ENCODE peak calls at places on chromosomes 12 and 14, in four cellular contexts. One of them, this sample, is unnamed.

GRCh38 chr14:99947695-99948094 is 117.5 kb upstream of the EVL start:
- DNase-seq in astrocyte of the spinal cord: no peak
- DNase-seq in lung: no peak
- DNase-seq in Peyer's patch: no peak
- DNase-seq in this sample: no peak

GRCh38 chr14:68692916-68693771 is 99.7 kb downstream of the ZFP36L1 start:
- DNase-seq in lung: no peak
- DNase-seq in astrocyte of the spinal cord: peak; percentile 66
- DNase-seq in Peyer's patch: peak; percentile 43
- DNase-seq in this sample: peak; percentile 36

GRCh38 chr14:35533357-35534129 is 421 bp upstream of the INSM2 start:
- DNase-seq in Peyer's patch: peak; percentile 66
- DNase-seq in astrocyte of the spinal cord: peak; percentile 45
- DNase-seq in lung: peak; percentile 30
- DNase-seq in this sample: peak; percentile 83

GRCh38 chr12:74066476-74066875 is 471.2 kb upstream of the ATXN7L3B start:
- DNase-seq in Peyer's patch: no peak
- DNase-seq in lung: no peak
- DNase-seq in astrocyte of the spinal cord: no peak
- DNase-seq in this sample: no peak

GRCh38 chr14:82309199-82309598 is 775.5 kb upstream of the SEL1L start:
- DNase-seq in astrocyte of the spinal cord: no peak
- DNase-seq in lung: no peak
- DNase-seq in Peyer's patch: no peak
- DNase-seq in this sample: no peak

GRCh38 chr12:77058740-77059139 is 6.6 kb downstream of the E2F7 start:
- DNase-seq in lung: no peak
- DNase-seq in astrocyte of the spinal cord: peak; percentile 59
- DNase-seq in Peyer's patch: no peak
- DNase-seq in this sample: no peak

GRCh38 chr14:39383026-39383626 is 49.1 kb downstream of the FBXO33 start:
- DNase-seq in Peyer's patch: no peak
- DNase-seq in astrocyte of the spinal cord: no peak
- DNase-seq in lung: no peak
- DNase-seq in this sample: no peak

GRCh38 chr12:109696485-109697269 is 16.9 kb upstream of the FAM222A start:
- DNase-seq in lung: no peak
- DNase-seq in Peyer's patch: no peak
- DNase-seq in astrocyte of the spinal cord: peak; percentile 15
- DNase-seq in this sample: no peak

GRCh38 chr14:51869426-51870113 is 9.2 kb downstream of the GNG2 start:
- DNase-seq in lung: no peak
- DNase-seq in astrocyte of the spinal cord: no peak
- DNase-seq in Peyer's patch: no peak
- DNase-seq in this sample: no peak

GRCh38 chr12:93135286-93136239 is 206.5 kb upstream of the EEA1 start:
- DNase-seq in astrocyte of the spinal cord: peak; percentile 73
- DNase-seq in lung: no peak
- DNase-seq in Peyer's patch: no peak
- DNase-seq in this sample: no peak

GRCh38 chr12:120625557-120626419 is 14.6 kb upstream of the CABP1 start:
- DNase-seq in lung: no peak
- DNase-seq in astrocyte of the spinal cord: no peak
- DNase-seq in Peyer's patch: no peak
- DNase-seq in this sample: no peak

GRCh38 chr12:62601765-62602444 is 135.3 kb downstream of the MON2 start:
- DNase-seq in lung: no peak
- DNase-seq in Peyer's patch: no peak
- DNase-seq in astrocyte of the spinal cord: no peak
- DNase-seq in this sample: no peak

GRCh38 chr14:61889914-61890351 is 127.7 kb downstream of the SNAPC1 start:
- DNase-seq in lung: no peak
- DNase-seq in Peyer's patch: no peak
- DNase-seq in astrocyte of the spinal cord: no peak
- DNase-seq in this sample: no peak

GRCh38 chr12:32533971-32534590 is 134.7 kb downstream of the FGD4 start:
- DNase-seq in astrocyte of the spinal cord: peak; percentile 95
- DNase-seq in lung: peak; percentile 53
- DNase-seq in Peyer's patch: peak; percentile 88
- DNase-seq in this sample: peak; percentile 73

GRCh38 chr14:26525057-26525456 is 72.8 kb downstream of the NOVA1 start:
- DNase-seq in Peyer's patch: no peak
- DNase-seq in lung: no peak
- DNase-seq in astrocyte of the spinal cord: peak; percentile 16
- DNase-seq in this sample: no peak

GRCh38 chr14:105065280-105066228 is at the start of gene GPR132:
- DNase-seq in lung: peak; percentile 67
- DNase-seq in Peyer's patch: peak; percentile 96
- DNase-seq in astrocyte of the spinal cord: no peak
- DNase-seq in this sample: peak; percentile 78

GRCh38 chr12:65728913-65729793 is 95.1 kb upstream of the HMGA2 start:
- DNase-seq in Peyer's patch: no peak
- DNase-seq in lung: no peak
- DNase-seq in astrocyte of the spinal cord: peak; percentile 41
- DNase-seq in this sample: no peak

GRCh38 chr14:58288106-58288792 is 10.1 kb upstream of the ARID4A start:
- DNase-seq in lung: no peak
- DNase-seq in Peyer's patch: no peak
- DNase-seq in astrocyte of the spinal cord: no peak
- DNase-seq in this sample: no peak

GRCh38 chr12:100987552-100988277 is 193.1 kb downstream of the ANO4 start:
- DNase-seq in lung: no peak
- DNase-seq in astrocyte of the spinal cord: peak; percentile 54
- DNase-seq in Peyer's patch: no peak
- DNase-seq in this sample: peak; percentile 59

GRCh38 chr14:36652542-36653201 is 9.0 kb upstream of the PAX9 start:
- DNase-seq in lung: no peak
- DNase-seq in Peyer's patch: no peak
- DNase-seq in astrocyte of the spinal cord: no peak
- DNase-seq in this sample: no peak

GRCh38 chr14:36646664-36647416 is 14.8 kb upstream of the PAX9 start:
- DNase-seq in lung: no peak
- DNase-seq in Peyer's patch: no peak
- DNase-seq in astrocyte of the spinal cord: no peak
- DNase-seq in this sample: peak; percentile 89

GRCh38 chr14:36647417-36647826 is 14.2 kb upstream of the PAX9 start:
- DNase-seq in lung: no peak
- DNase-seq in astrocyte of the spinal cord: no peak
- DNase-seq in Peyer's patch: no peak
- DNase-seq in this sample: no peak

GRCh38 chr14:36649872-36650650 is 11.6 kb upstream of the PAX9 start:
- DNase-seq in Peyer's patch: no peak
- DNase-seq in lung: no peak
- DNase-seq in astrocyte of the spinal cord: no peak
- DNase-seq in this sample: no peak

GRCh38 chr14:36647827-36648753 is 13.6 kb upstream of the PAX9 start:
- DNase-seq in astrocyte of the spinal cord: peak; percentile 55
- DNase-seq in Peyer's patch: no peak
- DNase-seq in lung: no peak
- DNase-seq in this sample: peak; percentile 78
- H3K4me3 ChIP-seq in astrocyte of the spinal cord: peak overlapping the region; percentile 38
- H3K4me3 ChIP-seq in Peyer's patch: no peak overlapping the region
- H3K4me3 ChIP-seq in lung: peak overlapping the region; percentile 40
- H3K4me3 ChIP-seq in this sample: no peak overlapping the region

DNA sequence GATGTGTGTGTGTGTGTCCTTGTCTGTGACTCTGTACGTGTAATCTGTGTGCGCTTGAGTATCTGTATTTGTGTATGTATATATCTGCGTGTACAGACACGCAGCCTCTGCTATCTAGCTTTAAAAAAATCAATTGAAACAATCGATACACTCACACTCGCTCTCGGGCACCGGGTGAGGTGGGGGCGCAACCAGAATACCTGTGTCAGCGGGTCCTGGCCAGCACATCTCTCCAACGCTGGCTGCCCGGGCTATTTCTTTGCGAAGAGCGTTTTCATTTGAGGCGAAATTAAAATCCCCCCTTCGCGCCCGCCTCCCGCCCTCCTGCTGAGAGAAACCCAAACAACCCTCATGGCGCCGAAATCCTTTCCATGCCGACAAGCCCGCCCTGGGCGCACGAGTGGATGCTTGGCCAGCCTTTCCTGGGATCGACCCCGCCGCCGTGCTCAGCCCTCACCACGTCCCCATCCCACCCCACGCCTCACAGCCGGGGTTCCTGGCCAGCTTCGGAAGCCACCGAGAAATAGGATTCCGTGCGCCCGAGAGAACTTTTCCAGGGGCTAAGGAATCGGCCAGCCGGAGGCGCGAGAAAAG is 1.2 kb downstream of the ZDHHC22 start:
- DNase-seq in astrocyte of the spinal cord: no peak
- DNase-seq in Peyer's patch: no peak
- DNase-seq in lung: no peak
- DNase-seq in this sample: no peak
- H3K4me3 ChIP-seq in astrocyte of the spinal cord: no peak overlapping the region
- H3K4me3 ChIP-seq in Peyer's patch: peak overlapping the region; percentile 34
- H3K4me3 ChIP-seq in lung: no peak overlapping the region
- H3K4me3 ChIP-seq in this sample: no peak overlapping the region

GRCh38 chr12:64082866-64083268 is 139.2 kb downstream of the KICS2 start:
- DNase-seq in Peyer's patch: no peak
- DNase-seq in lung: no peak
- DNase-seq in astrocyte of the spinal cord: no peak
- DNase-seq in this sample: no peak

GRCh38 chr12:64085996-64086395 is 136.1 kb downstream of the KICS2 start:
- DNase-seq in Peyer's patch: no peak
- DNase-seq in astrocyte of the spinal cord: no peak
- DNase-seq in lung: no peak
- DNase-seq in this sample: no peak

GRCh38 chr12:64081020-64081419 is 141.1 kb downstream of the KICS2 start:
- DNase-seq in astrocyte of the spinal cord: no peak
- DNase-seq in Peyer's patch: no peak
- DNase-seq in lung: no peak
- DNase-seq in this sample: no peak

GRCh38 chr12:64085154-64085553 is 136.9 kb downstream of the KICS2 start:
- DNase-seq in Peyer's patch: no peak
- DNase-seq in astrocyte of the spinal cord: no peak
- DNase-seq in lung: no peak
- DNase-seq in this sample: no peak

DNA sequence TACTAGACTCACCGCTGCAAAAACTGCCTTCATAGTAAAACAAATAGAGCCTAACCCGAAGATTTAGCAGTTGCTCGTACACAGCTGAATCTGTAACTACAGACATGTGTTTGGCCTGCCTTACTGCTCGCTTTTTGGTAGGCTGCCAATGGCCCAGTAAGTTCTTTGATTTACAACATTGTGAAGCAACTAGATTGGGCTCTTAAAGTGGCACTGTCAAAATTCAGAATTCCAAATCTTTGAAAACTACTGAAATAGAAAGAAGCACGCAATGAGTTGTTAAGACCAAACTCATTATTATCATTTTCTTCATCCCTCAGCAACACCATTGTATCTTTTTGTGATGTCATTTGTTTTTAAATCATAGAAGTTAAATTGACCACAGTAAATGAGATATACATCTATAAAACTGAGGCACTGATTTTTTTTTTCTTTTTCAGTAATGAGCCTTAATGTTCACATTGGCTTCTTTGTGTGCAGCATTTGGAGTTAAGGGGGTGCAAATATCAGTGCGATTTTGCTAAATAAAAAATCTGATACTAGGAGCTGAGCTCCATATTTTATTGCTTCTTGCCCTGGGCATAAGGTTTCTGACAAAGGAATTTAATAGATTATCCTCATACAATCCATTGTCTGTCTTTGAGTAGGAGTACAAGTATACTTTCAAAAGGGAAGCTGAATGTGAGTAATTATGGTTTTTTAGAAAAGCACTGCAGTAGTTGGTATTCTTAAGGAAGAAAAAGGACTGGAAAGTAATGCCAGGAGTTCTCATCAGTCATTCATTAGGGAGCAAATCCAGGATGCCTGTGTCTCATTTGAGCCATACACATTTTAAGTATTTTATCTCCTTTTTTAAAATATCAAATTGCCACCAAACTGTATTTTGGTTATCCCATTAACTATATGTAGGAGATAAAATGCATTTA is 138.5 kb downstream of the KICS2 start:
- DNase-seq in Peyer's patch: peak; percentile 67
- DNase-seq in astrocyte of the spinal cord: peak; percentile 91
- DNase-seq in lung: peak; percentile 75
- DNase-seq in this sample: peak; percentile 84
- H3K4me3 ChIP-seq in Peyer's patch: no peak overlapping the region
- H3K4me3 ChIP-seq in astrocyte of the spinal cord: no peak overlapping the region
- H3K4me3 ChIP-seq in lung: no peak overlapping the region
- H3K4me3 ChIP-seq in this sample: no peak overlapping the region

DNA sequence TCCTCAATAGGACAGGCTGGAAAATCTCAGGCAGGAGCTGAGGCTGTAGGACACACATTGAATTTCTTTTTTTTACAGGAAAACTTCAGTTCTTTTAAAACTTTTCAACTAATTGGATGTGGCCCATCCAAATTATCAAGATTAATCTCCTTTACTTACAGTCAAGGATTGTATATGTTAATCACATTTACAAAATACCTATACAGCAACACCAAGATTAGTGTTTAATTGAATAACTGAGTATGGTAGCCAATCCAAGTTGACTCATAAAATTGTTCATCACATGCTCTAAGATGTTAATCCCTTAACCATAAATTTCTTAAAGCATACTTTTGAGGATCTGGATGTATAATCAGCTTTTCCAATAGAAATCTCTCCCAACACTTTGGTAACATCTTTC is 236.1 kb upstream of the DCN start:
- DNase-seq in lung: no peak
- DNase-seq in astrocyte of the spinal cord: no peak
- DNase-seq in Peyer's patch: no peak
- DNase-seq in this sample: no peak
- H3K4me3 ChIP-seq in lung: no peak overlapping the region
- H3K4me3 ChIP-seq in astrocyte of the spinal cord: no peak overlapping the region
- H3K4me3 ChIP-seq in Peyer's patch: no peak overlapping the region
- H3K4me3 ChIP-seq in this sample: no peak overlapping the region